ENCODE peak calls at places on chromosomes 16 and 17, in five cellular contexts. One of them, this sample, is unnamed.

GRCh38 chr16:1825864-1826690 is 548 bp downstream of the HAGH start:
- DNase-seq in ovary: no peak
- DNase-seq in adipocyte: peak
- DNase-seq in central memory CD4-positive, alpha-beta T cell: peak
- DNase-seq in esophagus squamous epithelium: no peak
- DNase-seq in this sample: peak

GRCh38 chr16:85924675-85925074 is 25.7 kb downstream of the IRF8 start:
- DNase-seq in ovary: no peak
- DNase-seq in adipocyte: peak
- DNase-seq in central memory CD4-positive, alpha-beta T cell: no peak
- DNase-seq in esophagus squamous epithelium: no peak
- DNase-seq in this sample: peak

GRCh38 chr16:425082-425718 is at the start of gene RAB11FIP3:
- DNase-seq in ovary: peak
- DNase-seq in adipocyte: peak
- DNase-seq in central memory CD4-positive, alpha-beta T cell: peak
- DNase-seq in esophagus squamous epithelium: no peak
- DNase-seq in this sample: peak

GRCh38 chr16:21991621-21992020 is 9.3 kb downstream of the PDZD9 start:
- DNase-seq in ovary: no peak
- DNase-seq in adipocyte: no peak
- DNase-seq in central memory CD4-positive, alpha-beta T cell: no peak
- DNase-seq in esophagus squamous epithelium: no peak
- DNase-seq in this sample: no peak

GRCh38 chr17:57377094-57377493 is 120.8 kb downstream of the MSI2 start:
- DNase-seq in ovary: no peak
- DNase-seq in adipocyte: no peak
- DNase-seq in central memory CD4-positive, alpha-beta T cell: no peak
- DNase-seq in esophagus squamous epithelium: no peak
- DNase-seq in this sample: no peak

GRCh38 chr17:38761612-38762011 is 9.1 kb downstream of the PSMB3 start:
- DNase-seq in ovary: no peak
- DNase-seq in adipocyte: peak
- DNase-seq in central memory CD4-positive, alpha-beta T cell: no peak
- DNase-seq in esophagus squamous epithelium: no peak
- DNase-seq in this sample: no peak

GRCh38 chr16:87065781-87066694 is 251.2 kb downstream of the C16orf95 start:
- DNase-seq in ovary: no peak
- DNase-seq in adipocyte: no peak
- DNase-seq in central memory CD4-positive, alpha-beta T cell: no peak
- DNase-seq in esophagus squamous epithelium: no peak
- DNase-seq in this sample: no peak

GRCh38 chr16:30984669-30985400 is at the start of gene HSD3B7:
- DNase-seq in ovary: peak
- DNase-seq in adipocyte: peak
- DNase-seq in central memory CD4-positive, alpha-beta T cell: peak
- DNase-seq in esophagus squamous epithelium: peak
- DNase-seq in this sample: peak

GRCh38 chr17:61002316-61002736 is 324.7 kb downstream of the BCAS3 start:
- DNase-seq in ovary: no peak
- DNase-seq in adipocyte: peak
- DNase-seq in central memory CD4-positive, alpha-beta T cell: no peak
- DNase-seq in esophagus squamous epithelium: no peak
- DNase-seq in this sample: peak

This sample was measured in AG20443.